ENCODE peak calls at places on chromosomes 5 and 9, in seven cellular contexts. C, P, N, M, U, V and B are unnamed samples. For H3K4me1, the result is how much of the 10 kb centered on the place peaks cover.

GRCh38 chr5:150154618-150155134 is 969 bp downstream of the PDGFRB start:
- DNase-seq in C (no peak), P (peak), N (no peak), M (no peak), U (no peak), V (peak), B (no peak)

GRCh38 chr5:78611161-78611605 is 37.4 kb downstream of the LHFPL2 start:
- DNase-seq in C (no peak), P (peak), N (no peak), M (no peak), U (no peak), V (peak), B (no peak)

GRCh38 chr5:179796877-179797608 is 3.3 kb downstream of the LTC4S start:
- DNase-seq in C (peak), P (peak), N (no peak), M (peak), U (peak), V (no peak), B (no peak)

GRCh38 chr5:123439616-123440153 is 16.5 kb upstream of the CEP120 start:
- DNase-seq in C (no peak), P (no peak), N (no peak), M (no peak), U (no peak), V (no peak), B (no peak)

GRCh38 chr5:172838151-172838875 is 4.3 kb downstream of the ERGIC1 start:
- DNase-seq in C (no peak), P (no peak), N (no peak), M (no peak), U (peak), V (no peak), B (no peak)

GRCh38 chr9:10983251-10983650 is 370.4 kb upstream of the PTPRD start:
- DNase-seq in C (no peak), P (no peak), N (no peak), M (no peak), U (no peak), V (no peak), B (no peak)

GRCh38 chr5:141841781-141842180 is 36.4 kb downstream of the PCDH1 start:
- DNase-seq in C (no peak), P (peak), N (no peak), M (peak), U (no peak), V (no peak), B (peak)

GRCh38 chr9:95727947-95728546 is 147.4 kb upstream of the ERCC6L2 start:
- DNase-seq in C (no peak), P (no peak), N (no peak), M (no peak), U (no peak), V (no peak), B (no peak)

GRCh38 chr5:143182901-143183820 is 220.3 kb downstream of the NR3C1 start:
- DNase-seq in C (peak), P (no peak), N (peak), M (no peak), U (no peak), V (no peak), B (no peak)

GRCh38 chr5:170640731-170641588 is 137.1 kb downstream of the KCNIP1 start:
- DNase-seq in C (no peak), P (peak), N (no peak), M (no peak), U (peak), V (no peak), B (no peak)

GRCh38 chr9:2934241-2934650 is 90.4 kb upstream of the PUM3 start:
- DNase-seq in C (no peak), P (no peak), N (no peak), M (no peak), U (no peak), V (no peak), B (no peak)

GRCh38 chr9:71765693-71766092 is 2.6 kb downstream of the CEMIP2 start:
- DNase-seq in C (no peak), P (no peak), N (no peak), M (no peak), U (no peak), V (no peak), B (no peak)

GRCh38 chr5:149283611-149284480 is 12.2 kb downstream of the AFAP1L1 start:
- DNase-seq in C (peak), P (no peak), N (no peak), M (no peak), U (no peak), V (no peak), B (no peak)

GRCh38 chr5:175822225-175822624 is 49.2 kb upstream of the CPLX2 start:
- DNase-seq in C (no peak), P (no peak), N (no peak), M (no peak), U (no peak), V (no peak), B (no peak)

GRCh38 chr9:34125681-34126206 is 754 bp downstream of the DCAF12 start:
- DNase-seq in C (no peak), P (peak), N (no peak), M (no peak), U (peak), V (peak), B (no peak)

GRCh38 chr9:124332756-124333155 is 75.0 kb downstream of the NEK6 start:
- DNase-seq in C (no peak), P (no peak), N (no peak), M (no peak), U (no peak), V (no peak), B (no peak)

GRCh38 chr9:115615821-115616665 is 498.1 kb upstream of the TNC start:
- DNase-seq in C (no peak), P (no peak), N (no peak), M (no peak), U (no peak), V (no peak), B (no peak)

GRCh38 chr9:136621734-136622093 is 41.0 kb upstream of the EGFL7 start:
- DNase-seq in C (no peak), P (no peak), N (no peak), M (no peak), U (no peak), V (no peak), B (no peak)

GRCh38 chr9:83570359-83570758 is 32.2 kb upstream of the FRMD3 start:
- DNase-seq in C (no peak), P (no peak), N (no peak), M (no peak), U (no peak), V (no peak), B (no peak)

GRCh38 chr9:13665418-13666066 is 386.1 kb upstream of the MPDZ start:
- DNase-seq in C (no peak), P (no peak), N (no peak), M (no peak), U (no peak), V (no peak), B (no peak)

GRCh38 chr5:85985167-85985566 is 632.6 kb upstream of the COX7C start:
- DNase-seq in C (no peak), P (no peak), N (no peak), M (no peak), U (no peak), V (no peak), B (no peak)

GRCh38 chr9:129777769-129778130 is 24.9 kb upstream of the PTGES start:
- DNase-seq in C (no peak), P (no peak), N (no peak), M (no peak), U (no peak), V (no peak), B (no peak)

GRCh38 chr9:75979362-75979761 is 88.9 kb downstream of the PCSK5 start:
- DNase-seq in C (no peak), P (peak), N (no peak), M (no peak), U (no peak), V (peak), B (no peak)

GRCh38 chr5:118249386-118249785 is 739.0 kb downstream of the DTWD2 start:
- DNase-seq in C (no peak), P (no peak), N (no peak), M (no peak), U (no peak), V (no peak), B (no peak)

GRCh38 chr5:99000878-99001277 is 72.1 kb upstream of the CHD1 start:
- DNase-seq in C (no peak), P (no peak), N (no peak), M (no peak), U (no peak), V (no peak), B (no peak)

GRCh38 chr9:126275386-126276001 is 51.1 kb upstream of the MVB12B start:
- DNase-seq in C (no peak), P (peak), N (no peak), M (no peak), U (no peak), V (peak), B (no peak)

GRCh38 chr5:122419195-122419894 is 107.3 kb downstream of the SNCAIP start:
- DNase-seq in C (no peak), P (no peak), N (no peak), M (no peak), U (no peak), V (no peak), B (no peak)

GRCh38 chr5:172102913-172103629 is 85.0 kb downstream of the STK10 start:
- DNase-seq in C (peak), P (peak), N (peak), M (no peak), U (peak), V (peak), B (no peak)

GRCh38 chr5:36177715-36178556 is 26.0 kb downstream of the SKP2 start:
- DNase-seq in C (no peak), P (no peak), N (no peak), M (no peak), U (no peak), V (peak), B (no peak)

GRCh38 chr5:533243-534005 is 9.2 kb upstream of the SLC9A3 start:
- DNase-seq in C (no peak), P (no peak), N (no peak), M (no peak), U (peak), V (no peak), B (peak)

GRCh38 chr5:149205625-149206523 is 64.6 kb downstream of the ABLIM3 start:
- DNase-seq in C (peak), P (no peak), N (peak), M (peak), U (no peak), V (no peak), B (peak)

GRCh38 chr5:4189317-4189716 is 593.7 kb downstream of the IRX1 start:
- DNase-seq in C (no peak), P (no peak), N (no peak), M (no peak), U (no peak), V (no peak), B (no peak)

GRCh38 chr5:172144291-172144815 is 43.7 kb downstream of the STK10 start:
- DNase-seq in C (no peak), P (peak), N (peak), M (no peak), U (no peak), V (no peak), B (no peak)

GRCh38 chr5:153358315-153358976 is 132.0 kb upstream of the GRIA1 start:
- DNase-seq in C (no peak), P (no peak), N (no peak), M (no peak), U (no peak), V (no peak), B (no peak)
- H3K4me3 ChIP-seq in C (no peak), P (no peak), N (no peak), M (no peak), U (no peak), V (no peak), B (no peak)

GRCh38 chr5:155728857-155729683 is 597.9 kb upstream of the SGCD start:
- DNase-seq in C (peak), P (peak), N (peak), M (no peak), U (no peak), V (peak), B (peak)
- TF ChIP-seq CTCF in C (no peak), P (no peak), N (no peak), M (no peak), U (no peak), V (no peak), B (no peak)

DNA sequence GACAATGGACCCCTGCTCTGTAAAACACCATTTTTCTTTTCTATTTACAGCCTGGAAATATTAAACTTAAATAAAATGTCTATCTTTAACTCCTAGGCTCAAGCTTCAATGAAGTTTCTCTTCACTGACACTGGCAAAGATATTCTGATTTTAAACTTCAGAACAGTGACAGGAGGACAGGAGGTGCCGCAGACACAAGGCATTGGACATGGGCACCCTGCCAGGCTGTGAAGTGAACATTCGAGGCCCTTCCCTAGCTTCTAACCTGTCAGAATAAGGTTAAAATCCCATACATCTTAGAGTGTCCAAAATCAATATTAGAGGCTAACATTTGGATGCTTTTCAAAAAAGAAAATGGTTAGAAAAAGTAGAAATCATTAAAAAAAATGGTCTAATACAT is 9.2 kb downstream of the SEMA5A start:
- DNase-seq in C (no peak), P (no peak), N (peak), M (no peak), U (no peak), V (no peak), B (no peak)
- H3K4me1 ChIP-seq in C (under half), P (under half), N (half or more), M (under half), U (under half), V (under half), B (under half)

DNA sequence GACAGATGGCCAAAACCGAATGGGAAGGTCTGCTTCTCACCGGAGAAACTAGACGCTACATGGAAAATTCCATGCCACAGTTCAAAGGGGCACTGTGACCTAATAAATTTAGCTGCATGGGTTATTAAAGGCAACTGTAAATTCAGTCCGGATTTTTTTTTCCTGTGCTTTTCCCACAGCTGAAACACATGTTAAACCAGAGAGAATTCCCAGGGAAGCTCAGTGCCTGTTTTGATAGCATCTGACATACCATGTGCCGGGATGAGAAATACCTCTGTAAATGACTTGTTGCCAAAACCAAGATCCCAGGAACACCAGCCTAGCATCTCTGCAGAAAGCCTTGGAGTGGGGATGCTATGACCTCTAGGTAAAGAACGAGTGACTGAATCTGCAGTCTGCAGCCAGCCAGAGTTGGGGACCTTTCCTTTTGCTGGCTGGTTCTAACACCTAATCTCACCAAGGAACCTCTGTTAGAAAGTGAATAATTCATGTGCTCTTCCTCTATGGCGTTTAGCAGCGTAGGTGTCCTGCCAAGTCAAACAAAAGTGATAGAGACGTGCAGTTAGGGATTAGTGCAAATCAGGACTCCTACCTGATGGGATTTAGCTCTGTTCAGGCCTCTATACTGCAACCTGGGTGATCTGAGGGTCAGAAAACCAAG is 77.9 kb downstream of the SLIT3 start:
- DNase-seq in C (no peak), P (no peak), N (no peak), M (no peak), U (no peak), V (peak), B (no peak)
- H3K4me3 ChIP-seq in C (no peak), P (peak), N (no peak), M (no peak), U (no peak), V (no peak), B (no peak)

GRCh38 chr9:21450733-21451394 is 10.6 kb downstream of the IFNA1 start:
- DNase-seq in C (no peak), P (no peak), N (no peak), M (no peak), U (no peak), V (peak), B (no peak)

GRCh38 chr9:21454149-21454548 is 13.9 kb downstream of the IFNA1 start:
- DNase-seq in C (no peak), P (no peak), N (no peak), M (no peak), U (no peak), V (no peak), B (no peak)

GRCh38 chr9:21452681-21453080 is 12.4 kb downstream of the IFNA1 start:
- DNase-seq in C (no peak), P (no peak), N (no peak), M (no peak), U (no peak), V (no peak), B (no peak)

GRCh38 chr9:21455320-21455719 is 15.1 kb downstream of the IFNA1 start:
- DNase-seq in C (no peak), P (peak), N (no peak), M (no peak), U (no peak), V (peak), B (no peak)
- TF ChIP-seq CTCF in C (no peak), P (peak), N (peak), M (no peak), U (peak), V (peak), B (peak)

GRCh38 chr5:139709587-139710369 is 61.6 kb downstream of the CXXC5 start:
- DNase-seq in C (no peak), P (peak), N (peak), M (peak), U (peak), V (peak), B (peak)
- H3K4me1 ChIP-seq in C (under half), P (under half), N (under half), M (under half), U (half or more), V (under half), B (under half)

GRCh38 chr9:1100192-1100591 is 50.0 kb downstream of the DMRT2 start:
- DNase-seq in C (no peak), P (no peak), N (no peak), M (no peak), U (no peak), V (no peak), B (no peak)

GRCh38 chr9:1096155-1096964 is 46.2 kb downstream of the DMRT2 start:
- DNase-seq in C (no peak), P (no peak), N (no peak), M (no peak), U (no peak), V (no peak), B (no peak)

GRCh38 chr9:1100945-1101344 is 50.8 kb downstream of the DMRT2 start:
- DNase-seq in C (peak), P (peak), N (peak), M (peak), U (no peak), V (peak), B (no peak)

GRCh38 chr9:1098551-1098950 is 48.4 kb downstream of the DMRT2 start:
- DNase-seq in C (no peak), P (no peak), N (no peak), M (no peak), U (no peak), V (no peak), B (no peak)

DNA sequence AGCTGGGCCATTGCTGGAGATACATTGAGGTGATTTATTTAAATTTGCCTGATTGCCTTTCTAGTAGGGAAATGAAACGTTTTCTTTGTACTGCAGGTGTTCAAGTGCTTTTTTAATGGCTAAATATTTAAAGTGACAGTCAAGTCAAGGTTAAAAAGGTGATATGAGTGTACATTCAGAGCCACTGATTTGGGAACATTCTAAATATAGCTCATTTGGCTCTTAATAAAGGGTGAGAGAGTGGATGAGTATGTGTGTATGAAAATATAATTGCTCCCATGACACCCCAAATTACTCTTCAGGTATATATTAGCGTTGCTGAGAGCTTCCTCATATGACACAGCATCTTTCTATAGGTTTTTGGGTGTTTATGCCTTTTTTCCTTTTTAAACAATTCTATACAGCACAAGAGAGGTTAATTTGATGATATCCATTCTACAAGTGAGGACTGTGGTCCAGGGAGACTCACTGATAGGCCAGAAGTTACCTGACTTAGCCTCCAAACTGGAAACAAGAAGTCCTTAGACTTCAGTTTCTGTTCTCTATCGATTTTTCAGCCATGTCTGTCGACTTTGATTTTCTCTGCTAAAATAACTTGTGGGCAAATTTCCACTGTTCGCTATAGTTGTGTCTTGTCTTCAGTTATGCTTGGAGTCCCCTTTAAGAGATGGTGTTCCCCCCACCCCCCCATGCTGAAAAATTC is 52.0 kb downstream of the DMRT2 start:
- DNase-seq in C (no peak), P (no peak), N (no peak), M (no peak), U (no peak), V (no peak), B (no peak)
- H3K4me3 ChIP-seq in C (no peak), P (no peak), N (no peak), M (no peak), U (no peak), V (no peak), B (no peak)